ENCODE peak calls at places on chromosomes 6 and 20, in six cellular contexts. F, X, N, J, T and A are unnamed samples.

GRCh38 chr20:7926767-7927166 is 13.5 kb downstream of the HAO1 start:
- DNase-seq in N (no peak), X (peak), T (peak), J (peak), F (no peak), A (no peak)

GRCh38 chr20:58717278-58718091 is 24.9 kb downstream of the NPEPL1 start:
- DNase-seq in F (no peak), T (no peak), N (no peak), X (no peak), J (no peak), A (no peak)

GRCh38 chr6:135170849-135171248 is 10.3 kb upstream of the MYB start:
- DNase-seq in T (no peak), N (no peak), J (no peak), F (no peak), X (no peak), A (no peak)

GRCh38 chr20:3808141-3808479 is 12.0 kb downstream of the CDC25B start:
- DNase-seq in N (no peak), F (no peak), T (no peak), J (peak), X (peak), A (no peak)

GRCh38 chr6:113103618-113104390 is 753.3 kb upstream of the MARCKS start:
- DNase-seq in J (peak), T (no peak), N (no peak), X (peak), F (peak), A (peak)

GRCh38 chr6:38261626-38262025 is 378.1 kb downstream of the BTBD9 start:
- DNase-seq in J (no peak), T (no peak), X (no peak), N (no peak), F (no peak), A (no peak)

GRCh38 chr20:57654363-57654997 is 34.3 kb upstream of the ZBP1 start:
- DNase-seq in F (no peak), T (peak), X (peak), N (peak), J (peak), A (peak)

GRCh38 chr6:27672113-27672799 is 199.4 kb upstream of the ZNF184 start:
- DNase-seq in T (peak), N (no peak), F (no peak), X (no peak), J (no peak), A (no peak)

GRCh38 chr20:41678799-41679198 is 60.6 kb upstream of the CHD6 start:
- DNase-seq in T (no peak), N (no peak), J (no peak), F (no peak), X (no peak), A (no peak)

GRCh38 chr6:1001655-1002349 is 308.9 kb upstream of the EXOC2 start:
- DNase-seq in N (no peak), T (no peak), X (no peak), J (no peak), F (no peak), A (no peak)

GRCh38 chr20:51995551-51995951 is 193.2 kb upstream of the SALL4 start:
- DNase-seq in T (no peak), J (no peak), N (no peak), F (no peak), X (no peak), A (no peak)

GRCh38 chr6:77548190-77548589 is 84.9 kb upstream of the HTR1B start:
- DNase-seq in F (no peak), X (no peak), N (no peak), J (no peak), T (no peak), A (no peak)

GRCh38 chr6:154213782-154214181 is 142.8 kb downstream of the IPCEF1 start:
- DNase-seq in F (no peak), N (no peak), X (no peak), J (no peak), T (no peak), A (no peak)

GRCh38 chr6:39755231-39755630 is 30.0 kb upstream of the KIF6 start:
- DNase-seq in F (no peak), N (no peak), X (peak), J (no peak), T (no peak), A (no peak)

GRCh38 chr6:156163311-156163710 is 613.9 kb upstream of the ARID1B start:
- DNase-seq in N (peak), F (no peak), J (no peak), T (no peak), X (no peak), A (no peak)